ENCODE peak calls at places on chromosomes 16 and 17, in four cellular contexts. T is COLO829; W is activated naive CD8-positive, alpha-beta T cell treated with anti-CD3 and anti-CD28 coated beads, Interleukin-2, amount 50 U/mL, for 24 hours; N is stimulated activated CD4-positive, alpha-beta T cell treated with anti-CD3 and anti-CD28 coated beads, Interleukin-1b, Interleukin-23, amount 100 ng/mL, for 1 hour. L is an unnamed sample.

GRCh38 chr17:3469529-3469928 is 2.1 kb downstream of the SPATA22 start:
- DNase-seq in T (no peak), W (no peak), N (no peak), L (no peak)

GRCh38 chr16:68642436-68643064 is 2.6 kb upstream of the CDH3 start:
- DNase-seq in T (no peak), W (no peak), N (no peak), L (peak; percentile 87)

GRCh38 chr17:7720125-7720524 is 2.6 kb downstream of the DNAH2 start:
- DNase-seq in T (no peak), W (no peak), N (no peak), L (no peak)

GRCh38 chr17:8643855-8644506 is 13.5 kb upstream of the MYH10 start:
- DNase-seq in T (no peak), W (no peak), N (no peak), L (no peak)

GRCh38 chr16:88798772-88799455 is 4.7 kb upstream of the CDT1 start:
- DNase-seq in T (no peak), W (no peak), N (no peak), L (no peak)

GRCh38 chr17:35529868-35530267 is 7.6 kb downstream of the SLFN12L start:
- DNase-seq in T (no peak), W (no peak), N (no peak), L (no peak)

GRCh38 chr17:78258323-78259229 is 27.1 kb downstream of the TMEM235 start:
- DNase-seq in T (no peak), W (peak; percentile 69), N (peak; percentile 23), L (no peak)

GRCh38 chr17:32519769-32520701 is 33.2 kb downstream of the CDK5R1 start:
- DNase-seq in T (no peak), W (peak; percentile 72), N (no peak), L (peak; percentile 79)

GRCh38 chr17:6936370-6937028 is 59.4 kb upstream of the ALOX12 start:
- DNase-seq in T (no peak), W (no peak), N (no peak), L (no peak)

GRCh38 chr16:4869147-4869790 is 22.0 kb downstream of the UBN1 start:
- DNase-seq in T (no peak), W (no peak), N (no peak), L (no peak)

GRCh38 chr16:47721016-47721673 is 260.0 kb downstream of the PHKB start:
- DNase-seq in T (no peak), W (no peak), N (no peak), L (no peak)

GRCh38 chr16:57765160-57765728 is 29.7 kb downstream of the KATNB1 start:
- DNase-seq in T (no peak), W (no peak), N (no peak), L (no peak)

GRCh38 chr16:67296422-67296821 is 17.1 kb downstream of the PLEKHG4 start:
- DNase-seq in T (peak; percentile 34), W (no peak), N (no peak), L (peak; percentile 11)

GRCh38 chr16:85569615-85570212 is 43.4 kb upstream of the GSE1 start:
- DNase-seq in T (no peak), W (peak; percentile 65), N (no peak), L (no peak)

GRCh38 chr16:19991614-19992013 is 82.1 kb downstream of the GPR139 start:
- DNase-seq in T (no peak), W (no peak), N (no peak), L (no peak)

GRCh38 chr17:57636985-57637667 is 108.0 kb downstream of the CCDC182 start:
- DNase-seq in T (no peak), W (no peak), N (no peak), L (no peak)

GRCh38 chr16:11411059-11411550 is 65.8 kb downstream of the RMI2 start:
- DNase-seq in T (no peak), W (no peak), N (no peak), L (no peak)

GRCh38 chr16:68267612-68268405 is 3.5 kb downstream of the SLC7A6 start:
- DNase-seq in T (no peak), W (no peak), N (no peak), L (no peak)

GRCh38 chr17:77231076-77231871 is 90.5 kb downstream of the SEC14L1 start:
- DNase-seq in T (no peak), W (no peak), N (no peak), L (no peak)

GRCh38 chr17:82687375-82687861 is 11.1 kb downstream of the RAB40B start:
- DNase-seq in T (peak; percentile 51), W (no peak), N (no peak), L (peak; percentile 97)

GRCh38 chr16:5916711-5917191 is 819.2 kb upstream of the EEF2KMT start:
- DNase-seq in T (no peak), W (no peak), N (no peak), L (no peak)

GRCh38 chr16:31179153-31179746 is 689 bp upstream of the FUS start:
- DNase-seq in T (peak; percentile 34), W (no peak), N (no peak), L (no peak)

GRCh38 chr16:87085441-87085840 is 231.8 kb downstream of the C16orf95 start:
- DNase-seq in T (no peak), W (no peak), N (no peak), L (no peak)

GRCh38 chr17:4433515-4434031 is at the start of gene SPNS3:
- DNase-seq in T (no peak), W (peak; percentile 53), N (no peak), L (no peak)

GRCh38 chr16:71449020-71449419 is 7.2 kb upstream of the TLE7 start:
- DNase-seq in T (no peak), W (no peak), N (no peak), L (no peak)

GRCh38 chr17:11296994-11297393 is 56.0 kb downstream of the SHISA6 start:
- DNase-seq in T (no peak), W (no peak), N (no peak), L (no peak)

GRCh38 chr16:67562526-67562917 is at the start of gene CTCF:
- DNase-seq in T (no peak), W (peak; percentile 85), N (peak; percentile 63), L (peak; percentile 47)

GRCh38 chr16:58732545-58733247 is 1.4 kb downstream of the GOT2 start:
- DNase-seq in T (peak; percentile 3), W (no peak), N (no peak), L (no peak)

GRCh38 chr17:73718912-73719311 is 74.7 kb upstream of the SDK2 start:
- DNase-seq in T (no peak), W (no peak), N (no peak), L (no peak)

GRCh38 chr17:57985675-57985974 is 2.4 kb downstream of the VEZF1 start:
- DNase-seq in T (peak; percentile 81), W (no peak), N (no peak), L (peak; percentile 52)

GRCh38 chr16:18039931-18040330 is 296.6 kb downstream of the NPIPA8 start:
- DNase-seq in T (no peak), W (no peak), N (no peak), L (no peak)

GRCh38 chr17:33012522-33013033 is 20.9 kb downstream of the SPACA3 start:
- DNase-seq in T (peak; percentile 97), W (no peak), N (no peak), L (peak; percentile 94)

GRCh38 chr16:30417447-30418349 is 10.3 kb downstream of the ZNF771 start:
- DNase-seq in T (peak; percentile 76), W (peak; percentile 88), N (peak; percentile 75), L (peak; percentile 81)

GRCh38 chr16:85781685-85782370 is 17.5 kb downstream of the EMC8 start:
- DNase-seq in T (no peak), W (no peak), N (no peak), L (no peak)

L was measured in foreskin melanocyte.